ENCODE peak calls at places on chromosomes 16 and 17, in six cellular contexts. W, Z, B, P, S and T are unnamed samples.

GRCh38 chr17:17514993-17515920 is 19.1 kb upstream of the RASD1 start:
- DNase-seq in W (no peak), Z (no peak), B (no peak), P (peak; percentile 5), S (peak; percentile 72), T (peak; percentile 74)

GRCh38 chr16:88331989-88332920 is 50.5 kb upstream of the ZNF469 start:
- DNase-seq in W (peak; percentile 81), Z (peak; percentile 88), B (peak; percentile 89), P (no peak), S (peak; percentile 100), T (peak; percentile 99)

GRCh38 chr17:7304179-7304578 is 3.2 kb upstream of the EIF5A start:
- DNase-seq in W (no peak), Z (no peak), B (no peak), P (no peak), S (no peak), T (no peak)

GRCh38 chr16:86713021-86713631 is 134.8 kb downstream of the FOXL1 start:
- DNase-seq in W (no peak), Z (no peak), B (no peak), P (no peak), S (no peak), T (no peak)

GRCh38 chr17:75138519-75138918 is 7.0 kb upstream of the NT5C start:
- DNase-seq in W (no peak), Z (no peak), B (no peak), P (no peak), S (no peak), T (no peak)

GRCh38 chr16:87581867-87582220 is 20.5 kb upstream of the JPH3 start:
- DNase-seq in W (peak; percentile 92), Z (peak; percentile 51), B (peak; percentile 95), P (peak; percentile 43), S (peak; percentile 98), T (peak; percentile 99)

GRCh38 chr16:15757630-15758251 is 99.1 kb downstream of the MYH11 start:
- DNase-seq in W (no peak), Z (no peak), B (no peak), P (no peak), S (no peak), T (no peak)

GRCh38 chr17:731943-732787 is at the start of gene TLCD3A:
- DNase-seq in W (peak; percentile 55), Z (no peak), B (peak; percentile 61), P (peak; percentile 83), S (peak; percentile 68), T (peak; percentile 66)

GRCh38 chr17:17570207-17570797 is 21.2 kb downstream of the PEMT start:
- DNase-seq in W (peak; percentile 60), Z (no peak), B (no peak), P (peak; percentile 63), S (no peak), T (peak; percentile 28)

GRCh38 chr16:85031451-85031850 is 3.9 kb downstream of the KIAA0513 start:
- DNase-seq in W (no peak), Z (no peak), B (no peak), P (no peak), S (no peak), T (no peak)

GRCh38 chr17:45129940-45130639 is 2.2 kb downstream of the PLCD3 start:
- DNase-seq in W (peak; percentile 86), Z (no peak), B (no peak), P (no peak), S (no peak), T (no peak)

GRCh38 chr17:28379814-28380571 is 8.5 kb downstream of the SARM1 start:
- DNase-seq in W (no peak), Z (no peak), B (no peak), P (no peak), S (peak; percentile 50), T (peak; percentile 85)

GRCh38 chr16:565420-566330 is 1.1 kb upstream of the NHLRC4 start:
- DNase-seq in W (no peak), Z (no peak), B (no peak), P (no peak), S (no peak), T (no peak)

GRCh38 chr17:79840204-79840988 is 1.2 kb upstream of the CBX4 start:
- DNase-seq in W (peak; percentile 47), Z (no peak), B (peak; percentile 80), P (peak; percentile 68), S (peak; percentile 52), T (peak; percentile 75)

GRCh38 chr16:27083861-27084261 is 17.1 kb downstream of the C16orf82 start:
- DNase-seq in W (no peak), Z (no peak), B (no peak), P (no peak), S (no peak), T (no peak)

GRCh38 chr16:72474511-72475123 is 302.7 kb upstream of the PMFBP1 start:
- DNase-seq in W (no peak), Z (peak; percentile 89), B (no peak), P (no peak), S (peak; percentile 91), T (peak; percentile 52)

GRCh38 chr16:86225905-86226371 is 284.4 kb upstream of the FOXF1 start:
- DNase-seq in W (no peak), Z (no peak), B (no peak), P (no peak), S (no peak), T (no peak)

GRCh38 chr16:2008009-2008526 is 1.6 kb downstream of the ZNF598 start:
- DNase-seq in W (no peak), Z (no peak), B (no peak), P (no peak), S (peak; percentile 94), T (peak; percentile 94)

GRCh38 chr16:1542533-1542932 is 9.1 kb downstream of the TMEM204 start:
- DNase-seq in W (no peak), Z (no peak), B (no peak), P (no peak), S (no peak), T (no peak)

GRCh38 chr16:85462405-85463227 is 150.5 kb upstream of the GSE1 start:
- DNase-seq in W (no peak), Z (no peak), B (no peak), P (no peak), S (no peak), T (peak; percentile 24)

GRCh38 chr17:69223809-69224208 is 4.8 kb downstream of the ABCA10 start:
- DNase-seq in W (no peak), Z (no peak), B (no peak), P (no peak), S (peak; percentile 51), T (peak; percentile 67)

GRCh38 chr17:50899005-50899460 is 32.9 kb upstream of the TOB1 start:
- DNase-seq in W (no peak), Z (no peak), B (no peak), P (peak; percentile 43), S (no peak), T (no peak)

GRCh38 chr17:160336-160735 is 21.1 kb downstream of the DOC2B start:
- DNase-seq in W (no peak), Z (no peak), B (no peak), P (no peak), S (no peak), T (no peak)

DNA sequence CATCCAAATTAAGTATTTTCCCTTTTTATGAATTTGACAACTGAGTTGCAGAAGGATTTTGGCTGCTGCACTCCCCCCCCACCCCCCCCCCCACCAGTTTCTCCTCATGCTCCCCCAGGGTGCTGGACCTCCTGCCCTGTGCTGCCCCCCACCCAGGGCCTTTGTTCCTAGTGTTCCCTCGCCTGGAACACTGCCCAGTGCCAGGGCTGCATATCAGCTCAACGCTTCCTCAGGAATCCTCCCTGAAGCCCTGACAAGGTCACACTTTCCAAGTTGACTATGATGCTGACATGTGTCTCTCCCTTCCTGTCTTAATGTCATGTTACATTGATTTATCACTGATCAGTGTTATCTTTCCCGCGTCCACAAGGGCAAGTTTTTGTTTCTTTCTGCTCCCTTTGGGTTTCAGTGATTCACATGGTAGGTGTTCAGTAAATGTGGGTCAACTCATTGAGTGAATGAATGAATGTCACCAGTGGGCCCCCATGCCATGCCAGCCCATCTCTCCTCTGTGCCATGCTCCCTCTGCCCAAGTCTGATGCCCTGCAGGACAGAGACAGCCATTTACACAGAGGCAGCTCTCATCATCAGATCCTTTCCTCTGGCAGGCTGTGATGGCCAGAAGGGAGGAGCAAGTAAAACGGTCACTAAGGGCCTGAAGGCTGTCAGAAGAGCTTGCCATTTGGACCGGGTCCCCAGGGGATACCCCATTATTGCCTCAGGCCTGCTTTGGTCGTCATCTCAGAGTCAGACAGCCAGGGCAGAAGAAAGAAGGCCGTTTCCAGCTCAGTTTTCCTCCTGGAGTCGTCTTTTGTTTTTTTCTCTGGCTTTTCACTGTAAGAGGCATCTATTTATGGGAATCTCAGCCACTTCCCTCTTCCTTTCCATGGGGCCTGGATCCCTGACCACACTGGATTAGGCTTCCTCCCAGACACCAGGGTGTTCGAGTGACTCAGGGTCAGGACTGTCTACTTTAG is 386.2 kb downstream of the SNX29 start:
- DNase-seq in W (no peak), Z (no peak), B (peak; percentile 61), P (no peak), S (peak; percentile 60), T (no peak)
- TF ChIP-seq CTCF in W (no peak), Z (no peak), B (no peak), P (no peak), S (no peak), T (no peak)

DNA sequence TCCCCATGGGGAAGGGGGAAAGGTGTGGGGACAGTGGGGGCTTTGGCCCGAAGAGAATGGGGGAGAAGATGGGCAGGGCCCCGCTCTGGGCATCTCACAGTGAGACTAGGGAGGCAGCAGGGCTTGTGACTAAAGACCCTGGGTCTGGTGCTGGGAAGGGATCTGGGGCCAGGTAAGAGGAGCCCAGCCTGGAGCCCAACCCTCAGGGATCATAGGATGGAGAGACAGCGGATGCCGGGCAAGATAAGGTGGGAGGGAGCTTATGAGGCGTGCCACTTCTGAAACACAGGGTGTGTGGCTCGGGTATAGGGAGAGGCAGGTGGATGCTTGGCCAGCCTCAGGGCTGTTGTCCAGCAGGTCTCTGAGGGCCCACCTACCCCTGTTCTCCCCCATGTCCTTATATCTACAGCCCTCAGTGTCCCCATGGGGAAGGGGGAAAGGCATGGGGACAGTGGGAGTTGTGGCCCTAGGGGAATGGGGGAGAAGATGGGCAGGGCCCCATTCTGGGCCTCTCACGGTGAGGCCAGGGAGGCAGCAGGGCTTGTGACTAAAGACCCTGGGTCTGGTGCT is 15.4 kb downstream of the USP6 start:
- DNase-seq in W (no peak), Z (no peak), B (peak; percentile 9), P (no peak), S (no peak), T (no peak)
- H3K4me3 ChIP-seq in W (no peak overlapping the region), Z (no peak overlapping the region), B (no peak overlapping the region), P (no peak overlapping the region), S (no peak overlapping the region), T (no peak overlapping the region)

GRCh38 chr16:89557936-89558490 is 2.5 kb upstream of the RPL13 start:
- DNase-seq in W (no peak), Z (no peak), B (no peak), P (no peak), S (no peak), T (no peak)

GRCh38 chr16:89562939-89563338 is 2.5 kb downstream of the RPL13 start:
- DNase-seq in W (no peak), Z (no peak), B (no peak), P (no peak), S (no peak), T (no peak)

GRCh38 chr16:89561195-89562026 is 929 bp downstream of the RPL13 start:
- DNase-seq in W (no peak), Z (no peak), B (no peak), P (no peak), S (no peak), T (no peak)

GRCh38 chr16:89562027-89562599 is 1.6 kb downstream of the RPL13 start:
- DNase-seq in W (no peak), Z (no peak), B (no peak), P (no peak), S (no peak), T (no peak)

GRCh38 chr16:89560413-89561194 is at the start of gene RPL13:
- DNase-seq in W (peak; percentile 95), Z (peak; percentile 93), B (peak; percentile 95), P (peak; percentile 96), S (peak; percentile 95), T (peak; percentile 96)
- TF ChIP-seq CTCF in W (no peak), Z (no peak), B (no peak), P (no peak), S (no peak), T (no peak)

GRCh38 chr17:70271200-70271599 is 101.9 kb downstream of the KCNJ2 start:
- DNase-seq in W (no peak), Z (no peak), B (no peak), P (no peak), S (no peak), T (no peak)
- H3K4me3 ChIP-seq in W (no peak overlapping the region), Z (no peak overlapping the region), B (no peak overlapping the region), P (no peak overlapping the region), S (no peak overlapping the region), T (no peak overlapping the region)